ENCODE peak calls at places on chromosomes 6 and 20, in five cellular contexts. H is endothelial cell, P is adrenal gland, Q is hepatocyte, M is GM23338. F is an unnamed sample.

GRCh38 chr6:43188426-43188825 is 6.4 kb downstream of the CUL9 start:
- DNase-seq in H (no peak), P (no peak), Q (no peak), M (no peak), F (no peak)

GRCh38 chr6:79377830-79378460 is 143.5 kb upstream of the HMGN3 start:
- DNase-seq in H (no peak), P (peak; percentile 18), Q (peak; percentile 20), M (peak; percentile 9), F (no peak)

GRCh38 chr6:13395272-13396237 is 67.2 kb upstream of the TBC1D7 start:
- DNase-seq in H (no peak), P (peak; percentile 90), Q (peak; percentile 58), M (no peak), F (peak; percentile 82)

GRCh38 chr20:15253431-15253830 is 916.0 kb upstream of the FLRT3 start:
- DNase-seq in H (no peak), P (no peak), Q (no peak), M (no peak), F (no peak)

GRCh38 chr20:52056203-52057062 is 135.1 kb downstream of the ZFP64 start:
- DNase-seq in H (no peak), P (peak; percentile 56), Q (no peak), M (no peak), F (no peak)

GRCh38 chr6:34671362-34671761 is 25.2 kb downstream of the ILRUN start:
- DNase-seq in H (no peak), P (no peak), Q (no peak), M (no peak), F (no peak)

GRCh38 chr20:532530-532929 is 11.1 kb downstream of the CSNK2A1 start:
- DNase-seq in H (no peak), P (no peak), Q (no peak), M (no peak), F (no peak)

GRCh38 chr6:26187981-26188635 is 100.9 kb downstream of the HFE start:
- DNase-seq in H (no peak), P (peak; percentile 72), Q (peak; percentile 60), M (peak; percentile 83), F (no peak)

GRCh38 chr6:117191448-117191847 is 73.9 kb upstream of the VGLL2 start:
- DNase-seq in H (no peak), P (no peak), Q (no peak), M (no peak), F (no peak)

GRCh38 chr20:63520939-63521601 is 505 bp downstream of the PPDPF start:
- DNase-seq in H (peak; percentile 65), P (peak; percentile 70), Q (peak; percentile 93), M (peak; percentile 82), F (peak; percentile 21)

GRCh38 chr20:57818418-57818817 is 108.6 kb upstream of the PMEPA1 start:
- DNase-seq in H (peak; percentile 36), P (no peak), Q (no peak), M (no peak), F (no peak)

GRCh38 chr6:47743744-47744143 is 38.1 kb upstream of the OPN5 start:
- DNase-seq in H (no peak), P (no peak), Q (no peak), M (no peak), F (no peak)

GRCh38 chr20:48686238-48687096 is 141.3 kb downstream of the PREX1 start:
- DNase-seq in H (no peak), P (peak; percentile 48), Q (peak; percentile 60), M (no peak), F (peak; percentile 56)

GRCh38 chr20:63103402-63104311 is 96.9 kb upstream of the BHLHE23 start:
- DNase-seq in H (no peak), P (no peak), Q (no peak), M (no peak), F (no peak)

GRCh38 chr6:38259736-38260135 is 380.0 kb downstream of the BTBD9 start:
- DNase-seq in H (no peak), P (no peak), Q (no peak), M (no peak), F (no peak)

GRCh38 chr6:12069891-12070529 is 57.9 kb downstream of the HIVEP1 start:
- DNase-seq in H (no peak), P (no peak), Q (no peak), M (no peak), F (no peak)

GRCh38 chr6:164102701-164103100 is 688.2 kb downstream of the QKI start:
- DNase-seq in H (no peak), P (no peak), Q (no peak), M (no peak), F (no peak)

GRCh38 chr6:104639671-104640070 is 220.0 kb downstream of the HACE1 start:
- DNase-seq in H (no peak), P (no peak), Q (no peak), M (no peak), F (no peak)

GRCh38 chr6:99905209-99906106 is 88.6 kb downstream of the MCHR2 start:
- DNase-seq in H (peak; percentile 15), P (no peak), Q (peak; percentile 69), M (peak; percentile 80), F (peak; percentile 45)

GRCh38 chr6:20458051-20458894 is 56.6 kb downstream of the E2F3 start:
- DNase-seq in H (no peak), P (no peak), Q (no peak), M (no peak), F (no peak)

GRCh38 chr20:15603501-15603900 is 969.7 kb downstream of the KIF16B start:
- DNase-seq in H (no peak), P (no peak), Q (peak; percentile 8), M (no peak), F (no peak)

GRCh38 chr6:111591370-111591900 is 14.2 kb downstream of the TRAF3IP2 start:
- DNase-seq in H (no peak), P (peak; percentile 98), Q (peak; percentile 90), M (no peak), F (peak; percentile 91)

GRCh38 chr6:119337252-119337651 is 12.3 kb downstream of the MAN1A1 start:
- DNase-seq in H (no peak), P (no peak), Q (no peak), M (no peak), F (no peak)

GRCh38 chr20:58685988-58686387 is 6.6 kb upstream of the NPEPL1 start:
- DNase-seq in H (no peak), P (no peak), Q (no peak), M (no peak), F (no peak)

GRCh38 chr20:52313335-52313963 is 121.9 kb upstream of the ZFP64 start:
- DNase-seq in H (peak; percentile 9), P (peak; percentile 46), Q (peak; percentile 68), M (peak; percentile 79), F (peak; percentile 50)

GRCh38 chr6:19771753-19772336 is 65.3 kb upstream of the ID4 start:
- DNase-seq in H (no peak), P (no peak), Q (no peak), M (no peak), F (no peak)

GRCh38 chr6:106488494-106489369 is 128.2 kb downstream of the CRYBG1 start:
- DNase-seq in H (no peak), P (no peak), Q (no peak), M (no peak), F (no peak)

GRCh38 chr6:35213161-35213823 is 464 bp upstream of the SCUBE3 start:
- DNase-seq in H (peak; percentile 39), P (no peak), Q (peak; percentile 41), M (peak; percentile 91), F (no peak)

GRCh38 chr6:169997187-169997929 is 245.9 kb downstream of the ERMARD start:
- DNase-seq in H (no peak), P (no peak), Q (no peak), M (no peak), F (no peak)

GRCh38 chr6:79601020-79601609 is 30.0 kb upstream of the SH3BGRL2 start:
- DNase-seq in H (no peak), P (no peak), Q (peak; percentile 57), M (no peak), F (peak; percentile 48)

DNA sequence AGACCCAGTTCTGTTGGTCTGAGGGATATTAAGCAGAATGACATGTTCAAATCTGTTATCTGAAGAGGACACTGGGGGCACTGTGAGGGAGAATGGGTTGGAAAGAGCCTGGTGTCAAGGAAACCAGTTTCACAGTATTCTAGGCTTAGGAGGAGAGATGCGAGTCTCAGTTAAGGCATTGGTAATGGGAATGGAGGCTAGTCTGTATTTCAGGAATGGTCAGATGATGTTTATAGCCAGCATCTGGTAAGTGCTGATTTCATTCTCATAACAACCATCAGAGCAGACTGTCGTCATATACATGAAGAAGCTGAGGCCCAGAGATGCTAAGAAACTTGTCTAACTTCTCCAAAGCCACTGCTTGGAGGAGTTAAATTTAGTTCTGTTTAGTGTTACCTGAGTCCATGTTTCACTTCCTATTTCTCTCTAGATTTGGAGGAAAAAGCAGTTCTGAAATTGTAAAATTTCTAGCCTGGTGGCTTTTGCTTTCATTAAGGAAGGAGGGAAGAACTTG is 242.0 kb downstream of the ARID1B start:
- DNase-seq in H (no peak), P (no peak), Q (peak; percentile 10), M (peak; percentile 56), F (no peak)
- TF ChIP-seq CTCF in H (no peak), P (no peak), Q (no peak), M (peak; percentile 14), F (no peak)

GRCh38 chr6:2596222-2596621 is 154.5 kb downstream of the MYLK4 start:
- DNase-seq in H (peak; percentile 53), P (no peak), Q (no peak), M (peak; percentile 71), F (no peak)
- TF ChIP-seq CTCF in H (peak; percentile 44), P (peak; percentile 26), Q (no peak), M (peak; percentile 76), F (no peak)

DNA sequence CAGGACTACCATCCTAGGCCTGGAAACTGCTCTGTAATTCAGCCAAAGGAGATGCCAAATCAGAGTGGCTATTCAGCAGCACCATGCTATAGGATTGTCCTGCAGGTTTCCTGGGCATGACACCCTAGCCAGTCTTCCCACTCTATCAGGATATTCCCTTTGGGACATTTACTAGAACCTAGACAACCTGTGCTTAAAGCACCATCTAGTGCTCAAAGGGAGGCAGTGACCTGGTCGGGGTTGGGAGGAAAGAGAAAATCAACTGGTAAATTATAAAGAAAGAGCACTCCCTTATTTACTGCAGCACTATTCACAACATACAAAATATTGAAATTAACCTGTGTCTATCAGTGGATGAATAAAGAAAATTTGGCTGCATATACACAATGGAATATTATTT is 67.2 kb upstream of the SMLR1 start:
- DNase-seq in H (peak; percentile 36), P (peak; percentile 26), Q (peak; percentile 33), M (peak; percentile 85), F (peak; percentile 2)
- TF ChIP-seq CTCF in H (peak; percentile 43), P (peak; percentile 63), Q (peak; percentile 59), M (peak; percentile 93), F (peak; percentile 84)

GRCh38 chr6:161100072-161100471 is 108.5 kb downstream of the MAP3K4 start:
- DNase-seq in H (no peak), P (no peak), Q (peak; percentile 10), M (no peak), F (no peak)
- TF ChIP-seq CTCF in H (no peak), P (no peak), Q (peak; percentile 17), M (no peak), F (no peak)

GRCh38 chr6:85450578-85450884 is 648 bp downstream of the NT5E start:
- DNase-seq in H (no peak), P (no peak), Q (no peak), M (no peak), F (no peak)
- TF ChIP-seq CTCF in H (no peak), P (no peak), Q (no peak), M (no peak), F (no peak)

F was measured in LNCaP clone FGC.